ENCODE peak calls at places on chromosomes 13 and 19, in four cellular contexts. A is fibroblast of the aortic adventitia, K is thoracic aorta, I is AG10803. T is an unnamed sample.

GRCh38 chr19:50387176-50387867 is 3.2 kb downstream of the POLD1 start:
- DNase-seq in I (peak), K (no peak), A (no peak), T (no peak)

GRCh38 chr13:109666656-109667448 is 119.5 kb downstream of the IRS2 start:
- DNase-seq in I (peak), K (no peak), A (no peak), T (no peak)

GRCh38 chr13:110023729-110024645 is 237.6 kb upstream of the IRS2 start:
- DNase-seq in I (no peak), K (peak), A (peak), T (no peak)

GRCh38 chr13:21567714-21568113 is 36.3 kb downstream of the MICU2 start:
- DNase-seq in A (no peak), K (no peak), I (no peak), T (peak)

GRCh38 chr19:38395381-38396127 is 7.1 kb downstream of the SPRED3 start:
- DNase-seq in A (no peak), I (no peak), K (no peak), T (peak)

GRCh38 chr19:55675661-55676354 is 782 bp downstream of the EPN1 start:
- DNase-seq in A (no peak), I (no peak), K (no peak), T (no peak)

GRCh38 chr19:10352764-10353671 is 13.6 kb upstream of the ICAM3 start:
- DNase-seq in I (no peak), A (peak), K (no peak), T (no peak)

GRCh38 chr13:49100637-49101570 is 119.2 kb upstream of the MLNR start:
- DNase-seq in A (no peak), I (no peak), K (no peak), T (no peak)

GRCh38 chr19:17765069-17765618 is 13.9 kb downstream of the FCHO1 start:
- DNase-seq in A (no peak), K (no peak), I (no peak), T (no peak)

GRCh38 chr19:23436944-23437343 is 41.7 kb upstream of the ZNF91 start:
- DNase-seq in I (no peak), K (no peak), A (no peak), T (no peak)

GRCh38 chr19:4664642-4665041 is 5.5 kb downstream of the MYDGF start:
- DNase-seq in I (no peak), K (no peak), A (no peak), T (no peak)

GRCh38 chr13:94333131-94333820 is 146.2 kb downstream of the DCT start:
- DNase-seq in I (no peak), A (no peak), K (no peak), T (no peak)

GRCh38 chr19:5968431-5969373 is 9.2 kb downstream of the RANBP3 start:
- DNase-seq in A (no peak), I (no peak), K (no peak), T (no peak)

GRCh38 chr19:33413426-33413725 is 39.9 kb downstream of the CEBPG start:
- DNase-seq in K (no peak), I (no peak), A (no peak), T (no peak)

GRCh38 chr19:50790365-50790825 is at the start of gene ACP4:
- DNase-seq in K (no peak), I (no peak), A (no peak), T (no peak)

GRCh38 chr19:16660763-16661479 is at the start of gene TMEM38A:
- DNase-seq in K (no peak), A (no peak), I (no peak), T (peak)

GRCh38 chr13:51257187-51257586 is 35.0 kb downstream of the FAM124A start:
- DNase-seq in K (no peak), A (no peak), I (no peak), T (no peak)

GRCh38 chr13:95643471-95643813 is 1.1 kb downstream of the DZIP1 start:
- DNase-seq in A (peak), I (peak), K (no peak), T (no peak)

GRCh38 chr13:26465514-26465913 is 92.0 kb upstream of the WASF3 start:
- DNase-seq in A (no peak), I (no peak), K (no peak), T (no peak)

GRCh38 chr13:22196777-22197176 is 525.9 kb downstream of the FGF9 start:
- DNase-seq in I (no peak), K (no peak), A (no peak), T (no peak)

GRCh38 chr13:51874651-51875050 is 12.9 kb downstream of the CCDC70 start:
- DNase-seq in A (no peak), K (no peak), I (no peak), T (no peak)

GRCh38 chr13:77521595-77522367 is 13.7 kb upstream of the SCEL start:
- DNase-seq in I (peak), A (peak), K (no peak), T (no peak)

GRCh38 chr13:50131998-50132936 is 117.0 kb downstream of the KCNRG start:
- DNase-seq in K (no peak), A (no peak), I (no peak), T (no peak)

GRCh38 chr19:46915386-46915785 is 54.6 kb downstream of the ARHGAP35 start:
- DNase-seq in I (no peak), K (no peak), A (no peak), T (no peak)

GRCh38 chr13:32984857-32985626 is 31.2 kb upstream of the KL start:
- DNase-seq in I (no peak), K (no peak), A (no peak), T (no peak)

GRCh38 chr19:13329766-13330165 is 176.5 kb downstream of the CACNA1A start:
- DNase-seq in A (no peak), I (peak), K (no peak), T (no peak)

GRCh38 chr19:50362656-50363424 is 2.6 kb downstream of the NAPSA start:
- DNase-seq in A (no peak), K (no peak), I (no peak), T (no peak)

GRCh38 chr13:108483981-108484380 is 145.4 kb upstream of the MYO16 start:
- DNase-seq in I (no peak), K (no peak), A (no peak), T (no peak)

GRCh38 chr13:108486096-108486495 is 143.3 kb upstream of the MYO16 start:
- DNase-seq in K (no peak), A (no peak), I (no peak), T (no peak)
- TF ChIP-seq CTCF in K (no peak), A (no peak), I (no peak), T (no peak)

GRCh38 chr19:19294914-19295313 is 21.8 kb upstream of the TM6SF2 start:
- DNase-seq in I (no peak), A (no peak), K (no peak), T (no peak)

GRCh38 chr19:19296953-19297689 is 23.2 kb downstream of the SUGP1 start:
- DNase-seq in A (no peak), K (no peak), I (no peak), T (no peak)

GRCh38 chr19:19292607-19293006 is 19.5 kb upstream of the TM6SF2 start:
- DNase-seq in K (no peak), I (no peak), A (no peak), T (no peak)

GRCh38 chr19:19300613-19301012 is 19.7 kb downstream of the SUGP1 start:
- DNase-seq in K (no peak), I (no peak), A (no peak), T (no peak)

GRCh38 chr19:19297759-19298158 is 22.6 kb downstream of the SUGP1 start:
- DNase-seq in I (no peak), A (no peak), K (no peak), T (no peak)
- TF ChIP-seq CTCF in I (no peak), A (no peak), K (no peak), T (no peak)

GRCh38 chr13:106567421-106568224 is at the start of gene ARGLU1:
- DNase-seq in A (no peak), K (peak), I (peak), T (peak)
- TF ChIP-seq CTCF in A (no peak), K (no peak), I (no peak), T (no peak)

GRCh38 chr19:44782729-44783128 is 5.0 kb downstream of the CBLC start:
- DNase-seq in I (no peak), A (no peak), K (no peak), T (no peak)
- TF ChIP-seq CTCF in I (no peak), A (no peak), K (no peak), T (no peak)

GRCh38 chr19:1082165-1082927 is 12.8 kb downstream of the POLR2E start:
- DNase-seq in K (no peak), I (no peak), A (peak), T (peak)
- TF ChIP-seq CTCF in K (no peak), I (no peak), A (no peak), T (no peak)

GRCh38 chr13:113968463-113969310 is 5.2 kb downstream of the C13orf46 start:
- DNase-seq in I (no peak), K (no peak), A (no peak), T (no peak)
- TF ChIP-seq CTCF in I (no peak), K (no peak), A (no peak), T (peak)

GRCh38 chr19:3458595-3459284 is 21.6 kb downstream of the SMIM24 start:
- DNase-seq in K (no peak), I (no peak), A (no peak), T (no peak)

GRCh38 chr19:3455960-3456601 is 24.2 kb downstream of the SMIM24 start:
- DNase-seq in A (no peak), K (no peak), I (no peak), T (no peak)

GRCh38 chr19:3456925-3457530 is 23.3 kb downstream of the SMIM24 start:
- DNase-seq in A (no peak), I (no peak), K (no peak), T (no peak)

GRCh38 chr19:3458229-3458555 is 22.1 kb downstream of the SMIM24 start:
- DNase-seq in K (no peak), A (no peak), I (no peak), T (no peak)

GRCh38 chr19:3457531-3458228 is 22.6 kb downstream of the SMIM24 start:
- DNase-seq in A (no peak), I (no peak), K (no peak), T (no peak)
- TF ChIP-seq CTCF in A (no peak), I (no peak), K (no peak), T (no peak)

GRCh38 chr19:19554074-19555023 is 16.3 kb downstream of the CILP2 start:
- DNase-seq in K (no peak), A (peak), I (peak), T (peak)

GRCh38 chr19:19551862-19552192 is 13.8 kb downstream of the CILP2 start:
- DNase-seq in K (no peak), I (peak), A (no peak), T (no peak)

GRCh38 chr19:19553670-19554069 is 15.6 kb downstream of the CILP2 start:
- DNase-seq in A (no peak), K (no peak), I (no peak), T (no peak)

GRCh38 chr19:19550972-19551861 is 13.2 kb downstream of the CILP2 start:
- DNase-seq in I (no peak), A (no peak), K (no peak), T (no peak)

DNA sequence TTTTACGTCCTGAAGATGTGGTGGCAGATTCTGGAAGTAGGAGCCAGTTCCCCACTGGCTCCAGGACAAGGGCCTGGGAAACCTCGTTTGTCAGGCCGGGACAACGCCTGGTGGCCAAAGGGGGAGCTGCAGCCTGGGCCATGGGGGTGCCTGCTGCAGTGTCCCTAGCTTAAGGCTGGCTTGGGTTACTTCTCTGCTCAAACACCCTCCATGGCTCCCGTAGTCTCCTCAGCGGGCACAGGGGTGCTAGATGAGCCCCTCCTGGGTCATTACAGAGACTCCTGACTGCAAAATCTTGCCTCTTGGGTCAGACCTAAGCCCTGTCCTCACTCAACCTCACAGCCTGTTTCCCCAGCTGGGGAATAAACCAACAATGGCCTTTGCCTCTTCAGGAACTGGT is 14.7 kb downstream of the CILP2 start:
- DNase-seq in I (peak), A (no peak), K (no peak), T (peak)
- TF ChIP-seq CTCF in I (peak), A (peak), K (peak), T (peak)

DNA sequence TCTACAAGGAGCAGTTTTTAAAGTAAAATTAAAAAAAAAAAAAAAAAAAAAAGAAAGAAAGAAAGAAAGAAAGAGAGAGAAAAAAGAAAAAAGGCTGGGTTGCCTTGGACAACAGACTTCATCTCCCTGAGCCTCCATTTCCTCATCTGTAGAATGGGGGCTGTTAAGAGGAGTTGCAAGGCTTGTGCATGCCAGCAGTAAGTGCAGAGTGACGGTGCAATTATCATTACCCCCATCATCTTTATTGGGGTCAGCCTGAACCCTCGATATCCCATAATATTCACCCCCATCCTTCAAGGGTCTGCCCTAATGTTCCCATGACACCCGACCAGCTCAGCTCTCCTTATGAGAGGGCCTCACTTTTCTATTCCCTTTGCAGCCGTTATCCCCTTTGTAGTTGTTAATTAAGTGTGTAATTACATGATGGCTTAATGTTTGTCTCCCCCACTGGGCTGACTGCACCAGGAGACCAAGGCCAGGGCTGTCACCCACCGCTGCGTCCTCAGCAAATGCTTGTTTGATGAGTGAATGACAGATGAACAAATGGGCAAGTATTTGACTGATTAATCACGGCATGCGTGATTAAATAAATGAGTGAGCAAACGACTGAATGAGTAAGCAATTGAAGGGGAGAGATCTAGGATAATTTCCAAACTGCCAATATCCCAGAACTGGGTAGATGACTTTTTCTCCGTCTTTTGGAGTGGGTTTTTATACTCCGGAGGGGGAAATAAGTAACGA is 10.1 kb downstream of the FOSB start:
- DNase-seq in K (no peak), I (peak), A (no peak), T (no peak)
- TF ChIP-seq CTCF in K (no peak), I (no peak), A (no peak), T (no peak)